ENCODE peak calls at places on chromosome 20, in nine cellular contexts. Q is putamen; L is Right ventricle myocardium superior; R is H9; I is neuronal stem cell; G is Caki2; N is stimulated activated CD8-positive, alpha-beta memory T cell treated with anti-CD3 and anti-CD28 coated beads, Interleukin-2, amount 100 ng/mL, for 1 hour; E is astrocyte of the hippocampus; Z is head of caudate nucleus. T is an unnamed sample.

GRCh38 chr20:16607364-16608264 is 34.4 kb upstream of the KIF16B start:
- DNase-seq in Q (no peak), L (no peak), R (no peak), I (no peak), G (no peak), N (no peak), E (no peak), Z (no peak), T (no peak)

GRCh38 chr20:64036346-64037198 is 590 bp downstream of the C20orf204 start:
- DNase-seq in Q (no peak), L (no peak), R (no peak), I (no peak), G (no peak), N (no peak), E (no peak), Z (no peak), T (peak; percentile 81)

GRCh38 chr20:46364670-46365482 is 41.5 kb downstream of the ELMO2 start:
- DNase-seq in Q (peak; percentile 78), L (no peak), R (no peak), I (no peak), G (no peak), N (no peak), E (peak; percentile 32), Z (peak; percentile 74), T (peak; percentile 29)

GRCh38 chr20:37673429-37673828 is 20.4 kb upstream of the CTNNBL1 start:
- DNase-seq in Q (no peak), L (no peak), R (no peak), I (no peak), G (no peak), N (no peak), E (no peak), Z (no peak), T (no peak)

GRCh38 chr20:32510601-32511357 is 74.4 kb downstream of the NOL4L start:
- DNase-seq in Q (no peak), L (no peak), R (peak; percentile 31), I (no peak), G (no peak), N (no peak), E (peak; percentile 33), Z (no peak), T (peak; percentile 73)

GRCh38 chr20:50020283-50020682 is 37.5 kb downstream of the SNAI1 start:
- DNase-seq in Q (no peak), L (no peak), R (no peak), I (no peak), G (no peak), N (no peak), E (no peak), Z (no peak), T (no peak)

GRCh38 chr20:51043811-51044210 is 20.9 kb upstream of the KCNG1 start:
- DNase-seq in Q (no peak), L (no peak), R (no peak), I (no peak), G (no peak), N (no peak), E (no peak), Z (no peak), T (no peak)

GRCh38 chr20:62740286-62741141 is 31.9 kb downstream of the NTSR1 start:
- DNase-seq in Q (no peak), L (peak; percentile 50), R (no peak), I (no peak), G (no peak), N (peak; percentile 48), E (peak; percentile 55), Z (peak; percentile 32), T (no peak)

GRCh38 chr20:34538671-34539123 is 19.8 kb upstream of the MAP1LC3A start:
- DNase-seq in Q (no peak), L (peak; percentile 69), R (peak; percentile 64), I (no peak), G (no peak), N (no peak), E (peak; percentile 55), Z (peak; percentile 76), T (peak; percentile 81)

GRCh38 chr20:25308671-25309394 is 60.9 kb downstream of the PYGB start:
- DNase-seq in Q (no peak), L (peak; percentile 30), R (no peak), I (no peak), G (no peak), N (no peak), E (peak; percentile 68), Z (no peak), T (no peak)